ENCODE peak calls at places on chromosomes 1 and 21, in eight cellular contexts. L is upper lobe of left lung, M is H1, Y is transverse colon, G is sigmoid colon, O is stomach, U is GM12878, B is A549. P is an unnamed sample.

GRCh38 chr1:15260418-15261154 is 13.6 kb downstream of the FHAD1 start:
- DNase-seq in G (no peak), L (no peak), B (no peak), O (no peak), M (no peak), Y (no peak), U (no peak), P (peak)

GRCh38 chr1:44812822-44813543 is 4.7 kb downstream of the BTBD19 start:
- DNase-seq in M (no peak), G (peak), L (no peak), B (no peak), U (no peak), Y (peak), O (no peak), P (peak)

GRCh38 chr1:38221006-38221649 is 174.5 kb upstream of the POU3F1 start:
- DNase-seq in G (no peak), M (no peak), O (no peak), U (no peak), B (no peak), L (no peak), Y (no peak), P (no peak)

GRCh38 chr21:44286086-44286715 is 525 bp downstream of the AIRE start:
- DNase-seq in U (no peak), Y (no peak), B (no peak), G (no peak), L (no peak), O (no peak), M (no peak), P (no peak)

GRCh38 chr21:27837933-27838332 is 871.0 kb upstream of the ADAMTS5 start:
- DNase-seq in M (no peak), G (no peak), L (no peak), B (no peak), U (no peak), O (no peak), Y (no peak), P (no peak)

GRCh38 chr1:184791199-184791935 is 36.7 kb upstream of the EDEM3 start:
- DNase-seq in L (no peak), G (no peak), O (no peak), B (no peak), Y (no peak), M (no peak), U (no peak), P (no peak)

GRCh38 chr21:38478782-38479181 is 19.5 kb downstream of the ERG start:
- DNase-seq in M (no peak), Y (no peak), L (no peak), B (no peak), G (no peak), U (no peak), O (no peak), P (no peak)

GRCh38 chr21:36769051-36769867 is 70.3 kb downstream of the SIM2 start:
- DNase-seq in B (no peak), Y (no peak), U (no peak), M (no peak), G (no peak), L (no peak), O (no peak), P (no peak)

GRCh38 chr1:29498126-29499100 is 262.1 kb downstream of the PTPRU start:
- DNase-seq in L (no peak), U (no peak), B (no peak), M (no peak), Y (no peak), G (peak), O (peak), P (no peak)

GRCh38 chr1:161834967-161835366 is 68.8 kb downstream of the ATF6 start:
- DNase-seq in B (no peak), Y (no peak), G (no peak), M (no peak), U (no peak), L (no peak), O (no peak), P (no peak)

GRCh38 chr1:223137402-223138100 is 5.5 kb downstream of the TLR5 start:
- DNase-seq in L (peak), Y (peak), G (peak), B (peak), O (no peak), U (no peak), M (no peak), P (no peak)

GRCh38 chr1:188937965-188938551 is 1539.6 kb downstream of the BRINP3 start:
- DNase-seq in B (peak), L (no peak), U (no peak), G (no peak), O (no peak), M (no peak), Y (no peak), P (no peak)

GRCh38 chr1:4307468-4307845 is 347.0 kb upstream of the AJAP1 start:
- DNase-seq in Y (no peak), G (peak), B (no peak), O (no peak), L (no peak), M (no peak), U (no peak), P (no peak)
- TF ChIP-seq EP300 in Y (no peak), G (no peak), B (no peak), O (no peak), L (no peak), M (no peak), U (no peak), P (no peak)

DNA sequence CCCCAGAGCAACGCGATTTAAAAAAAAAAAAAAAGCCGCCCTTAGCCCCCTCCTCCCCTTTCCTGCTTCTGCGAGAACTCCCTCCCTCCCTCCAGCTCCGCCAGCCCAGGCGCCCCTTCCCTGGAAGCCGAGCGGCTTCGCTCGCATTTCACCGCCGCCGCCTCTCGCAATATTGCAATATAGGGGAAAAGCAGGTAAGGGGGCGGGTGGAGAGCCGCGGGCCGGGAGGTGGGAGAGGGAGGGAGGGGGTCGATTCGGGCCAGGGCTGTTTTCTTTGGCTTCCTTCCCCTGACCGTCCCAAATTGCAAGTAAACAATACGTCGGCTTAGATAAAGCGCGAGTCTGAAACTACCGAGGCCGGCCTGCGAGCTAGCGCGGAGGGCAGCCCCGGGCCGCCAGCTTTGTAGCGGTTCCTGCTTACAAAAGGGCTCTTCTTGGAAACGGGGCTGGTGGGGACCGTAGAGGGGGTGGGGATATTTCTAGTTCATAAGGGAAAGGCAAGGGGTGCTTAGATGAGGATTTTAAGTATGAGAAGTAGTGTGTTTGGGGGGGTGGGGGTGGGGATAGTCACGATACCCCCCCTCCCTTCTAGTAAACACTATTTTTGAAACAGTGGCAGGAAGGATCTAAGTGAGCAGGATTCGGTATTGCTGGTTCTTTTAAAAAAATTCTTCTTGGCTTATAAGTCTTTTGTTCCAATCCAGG is 523 bp downstream of the LMO4 start:
- DNase-seq in B (no peak), G (peak), M (no peak), L (peak), Y (peak), U (no peak), O (peak), P (peak)
- TF ChIP-seq EP300 in B (no peak), G (no peak), M (no peak), L (no peak), Y (no peak), U (no peak), O (no peak), P (no peak)

DNA sequence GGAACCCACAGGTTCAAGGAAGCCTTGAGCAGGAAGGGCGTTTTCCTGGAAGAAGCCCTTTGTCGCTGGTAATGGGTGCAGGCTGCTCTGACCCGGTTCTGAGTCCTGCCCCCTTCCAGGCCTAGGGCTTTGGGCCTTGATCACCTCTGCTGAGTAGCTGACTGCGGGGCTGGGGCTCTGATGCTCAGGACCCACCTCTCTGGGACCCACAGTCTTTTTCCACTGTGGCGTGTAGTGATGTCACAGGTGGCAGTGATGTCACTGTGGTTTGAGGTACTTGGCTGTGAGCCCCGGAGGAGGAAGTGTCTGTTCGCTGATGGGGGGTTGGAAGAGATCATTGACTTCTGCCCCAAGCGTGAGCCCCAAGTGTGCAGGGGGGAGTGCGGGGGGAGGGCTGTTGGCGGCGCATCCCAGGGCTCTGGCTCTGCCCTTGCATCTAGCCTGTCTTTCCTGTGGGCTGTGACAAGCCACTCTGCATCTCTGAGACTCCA is 6.9 kb downstream of the TNFRSF1B start:
- DNase-seq in G (no peak), M (no peak), Y (peak), U (no peak), O (peak), B (no peak), L (peak), P (peak)
- TF ChIP-seq EP300 in G (no peak), M (no peak), Y (no peak), U (no peak), O (no peak), B (no peak), L (peak), P (no peak)

DNA sequence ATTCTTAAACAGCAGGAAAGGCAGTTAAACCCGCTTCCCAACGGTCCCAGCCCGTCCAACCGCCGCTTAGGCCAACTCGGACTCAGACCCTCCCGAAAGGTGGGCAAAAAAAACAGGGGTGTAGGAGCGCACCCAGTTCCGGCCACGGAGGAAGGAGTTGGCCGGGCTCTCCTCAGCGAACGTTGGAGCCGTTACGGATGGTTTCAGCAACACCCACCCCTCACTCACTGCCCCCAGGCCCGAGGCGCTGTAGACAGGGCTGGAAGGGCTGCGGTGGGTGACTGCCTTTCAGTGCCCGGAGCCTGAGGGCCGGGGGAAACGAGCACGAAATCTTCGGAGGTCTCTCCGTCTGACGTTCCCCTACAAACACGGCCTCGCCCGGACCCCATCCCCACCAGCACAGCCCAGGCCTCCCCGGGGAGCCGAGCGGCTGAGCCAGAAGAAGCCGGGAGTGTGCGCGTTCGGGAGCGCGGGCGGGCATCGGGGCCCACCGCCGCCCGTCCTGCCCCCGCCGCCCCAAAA is 1.3 kb downstream of the KDM5B start:
- DNase-seq in G (no peak), U (no peak), M (no peak), B (peak), L (peak), O (no peak), Y (no peak), P (peak)
- TF ChIP-seq EP300 in G (no peak), U (no peak), M (no peak), B (no peak), L (no peak), O (no peak), Y (no peak), P (no peak)

P was measured in ovary.